ENCODE peak calls at places on chromosomes 3 and 15, in six cellular contexts. One of them, this sample, is unnamed.

GRCh38 chr15:25246641-25247417 is 192.0 kb downstream of the UBE3A start:
- DNase-seq in adrenal gland: peak
- DNase-seq in stimulated activated CD4-positive, alpha-beta T cell treated with anti-CD3 and anti-CD28 coated beads, Interleukin-1b, Interleukin-23, amount 100 ng/mL, for 4 hours: no peak
- DNase-seq in glutamatergic neuron: peak
- DNase-seq in hypothalamus: no peak
- DNase-seq in HEK293T: no peak
- DNase-seq in this sample: no peak

GRCh38 chr3:125511420-125512094 is 8.4 kb downstream of the SNX4 start:
- DNase-seq in adrenal gland: no peak
- DNase-seq in stimulated activated CD4-positive, alpha-beta T cell treated with anti-CD3 and anti-CD28 coated beads, Interleukin-1b, Interleukin-23, amount 100 ng/mL, for 4 hours: no peak
- DNase-seq in glutamatergic neuron: no peak
- DNase-seq in hypothalamus: no peak
- DNase-seq in HEK293T: no peak
- DNase-seq in this sample: no peak

GRCh38 chr15:40328176-40328575 is 4.7 kb downstream of the INAFM2 start:
- DNase-seq in adrenal gland: no peak
- DNase-seq in stimulated activated CD4-positive, alpha-beta T cell treated with anti-CD3 and anti-CD28 coated beads, Interleukin-1b, Interleukin-23, amount 100 ng/mL, for 4 hours: no peak
- DNase-seq in glutamatergic neuron: no peak
- DNase-seq in hypothalamus: no peak
- DNase-seq in HEK293T: no peak
- DNase-seq in this sample: no peak

GRCh38 chr3:39849992-39850706 is 40.7 kb downstream of the MYRIP start:
- DNase-seq in adrenal gland: no peak
- DNase-seq in stimulated activated CD4-positive, alpha-beta T cell treated with anti-CD3 and anti-CD28 coated beads, Interleukin-1b, Interleukin-23, amount 100 ng/mL, for 4 hours: no peak
- DNase-seq in glutamatergic neuron: no peak
- DNase-seq in hypothalamus: no peak
- DNase-seq in HEK293T: no peak
- DNase-seq in this sample: no peak

GRCh38 chr3:178325330-178325729 is 210.9 kb upstream of the KCNMB2 start:
- DNase-seq in adrenal gland: no peak
- DNase-seq in stimulated activated CD4-positive, alpha-beta T cell treated with anti-CD3 and anti-CD28 coated beads, Interleukin-1b, Interleukin-23, amount 100 ng/mL, for 4 hours: no peak
- DNase-seq in glutamatergic neuron: no peak
- DNase-seq in hypothalamus: no peak
- DNase-seq in HEK293T: no peak
- DNase-seq in this sample: no peak

GRCh38 chr3:154193174-154193573 is 72.0 kb downstream of the ARHGEF26 start:
- DNase-seq in adrenal gland: no peak
- DNase-seq in stimulated activated CD4-positive, alpha-beta T cell treated with anti-CD3 and anti-CD28 coated beads, Interleukin-1b, Interleukin-23, amount 100 ng/mL, for 4 hours: no peak
- DNase-seq in glutamatergic neuron: no peak
- DNase-seq in hypothalamus: no peak
- DNase-seq in HEK293T: no peak
- DNase-seq in this sample: no peak

GRCh38 chr15:88987951-88988671 is 74.9 kb upstream of the MFGE8 start:
- DNase-seq in adrenal gland: no peak
- DNase-seq in stimulated activated CD4-positive, alpha-beta T cell treated with anti-CD3 and anti-CD28 coated beads, Interleukin-1b, Interleukin-23, amount 100 ng/mL, for 4 hours: no peak
- DNase-seq in glutamatergic neuron: no peak
- DNase-seq in hypothalamus: no peak
- DNase-seq in HEK293T: no peak
- DNase-seq in this sample: no peak

GRCh38 chr3:97996988-97997387 is 24.8 kb upstream of the RIOX2 start:
- DNase-seq in adrenal gland: no peak
- DNase-seq in stimulated activated CD4-positive, alpha-beta T cell treated with anti-CD3 and anti-CD28 coated beads, Interleukin-1b, Interleukin-23, amount 100 ng/mL, for 4 hours: no peak
- DNase-seq in glutamatergic neuron: no peak
- DNase-seq in hypothalamus: no peak
- DNase-seq in HEK293T: no peak
- DNase-seq in this sample: no peak

GRCh38 chr3:43919067-43919466 is 228.3 kb downstream of the ABHD5 start:
- DNase-seq in adrenal gland: no peak
- DNase-seq in stimulated activated CD4-positive, alpha-beta T cell treated with anti-CD3 and anti-CD28 coated beads, Interleukin-1b, Interleukin-23, amount 100 ng/mL, for 4 hours: no peak
- DNase-seq in glutamatergic neuron: no peak
- DNase-seq in hypothalamus: no peak
- DNase-seq in HEK293T: no peak
- DNase-seq in this sample: no peak

GRCh38 chr3:100725935-100726334 is 16.6 kb downstream of the TFG start:
- DNase-seq in adrenal gland: no peak
- DNase-seq in stimulated activated CD4-positive, alpha-beta T cell treated with anti-CD3 and anti-CD28 coated beads, Interleukin-1b, Interleukin-23, amount 100 ng/mL, for 4 hours: no peak
- DNase-seq in glutamatergic neuron: no peak
- DNase-seq in hypothalamus: no peak
- DNase-seq in HEK293T: no peak
- DNase-seq in this sample: no peak

GRCh38 chr3:119297169-119297568 is 3.0 kb downstream of the ARHGAP31 start:
- DNase-seq in adrenal gland: no peak
- DNase-seq in stimulated activated CD4-positive, alpha-beta T cell treated with anti-CD3 and anti-CD28 coated beads, Interleukin-1b, Interleukin-23, amount 100 ng/mL, for 4 hours: no peak
- DNase-seq in glutamatergic neuron: no peak
- DNase-seq in hypothalamus: peak
- DNase-seq in HEK293T: no peak
- DNase-seq in this sample: no peak

GRCh38 chr3:143182861-143183667 is 63.5 kb downstream of the CHST2 start:
- DNase-seq in adrenal gland: no peak
- DNase-seq in stimulated activated CD4-positive, alpha-beta T cell treated with anti-CD3 and anti-CD28 coated beads, Interleukin-1b, Interleukin-23, amount 100 ng/mL, for 4 hours: no peak
- DNase-seq in glutamatergic neuron: no peak
- DNase-seq in hypothalamus: no peak
- DNase-seq in HEK293T: no peak
- DNase-seq in this sample: no peak

GRCh38 chr3:51673802-51674654 is 3.0 kb downstream of the TEX264 start:
- DNase-seq in adrenal gland: peak
- DNase-seq in stimulated activated CD4-positive, alpha-beta T cell treated with anti-CD3 and anti-CD28 coated beads, Interleukin-1b, Interleukin-23, amount 100 ng/mL, for 4 hours: no peak
- DNase-seq in glutamatergic neuron: no peak
- DNase-seq in hypothalamus: no peak
- DNase-seq in HEK293T: no peak
- DNase-seq in this sample: no peak

GRCh38 chr15:56367156-56367555 is 1.9 kb downstream of the TEX9 start:
- DNase-seq in adrenal gland: no peak
- DNase-seq in stimulated activated CD4-positive, alpha-beta T cell treated with anti-CD3 and anti-CD28 coated beads, Interleukin-1b, Interleukin-23, amount 100 ng/mL, for 4 hours: no peak
- DNase-seq in glutamatergic neuron: no peak
- DNase-seq in hypothalamus: no peak
- DNase-seq in HEK293T: no peak
- DNase-seq in this sample: no peak

GRCh38 chr15:81385110-81386076 is 11.4 kb upstream of the TMC3 start:
- DNase-seq in adrenal gland: no peak
- DNase-seq in stimulated activated CD4-positive, alpha-beta T cell treated with anti-CD3 and anti-CD28 coated beads, Interleukin-1b, Interleukin-23, amount 100 ng/mL, for 4 hours: no peak
- DNase-seq in glutamatergic neuron: no peak
- DNase-seq in hypothalamus: no peak
- DNase-seq in HEK293T: no peak
- DNase-seq in this sample: no peak

GRCh38 chr3:136277115-136277514 is 27.0 kb downstream of the PCCB start:
- DNase-seq in adrenal gland: no peak
- DNase-seq in stimulated activated CD4-positive, alpha-beta T cell treated with anti-CD3 and anti-CD28 coated beads, Interleukin-1b, Interleukin-23, amount 100 ng/mL, for 4 hours: no peak
- DNase-seq in glutamatergic neuron: no peak
- DNase-seq in hypothalamus: no peak
- DNase-seq in HEK293T: no peak
- DNase-seq in this sample: no peak

This sample was measured in head of caudate nucleus.